ENCODE peak calls at places on chromosomes 7 and 10, in ten cellular contexts. O, M, Z, J, U, Q, K, Y, D and W are unnamed samples.

GRCh38 chr7:44395067-44395466 is 69.7 kb upstream of the CAMK2B start:
- DNase-seq in O (no peak), M (no peak), Z (no peak), J (no peak), U (peak; percentile 3), Q (no peak), K (no peak), Y (no peak), D (no peak), W (no peak)

GRCh38 chr7:149330914-149331567 is 69.0 kb downstream of the ZNF783 start:
- DNase-seq in O (no peak), M (no peak), Z (no peak), J (no peak), U (peak; percentile 48), Q (no peak), K (no peak), Y (no peak), D (no peak), W (no peak)

GRCh38 chr7:157991351-157991750 is 596.3 kb downstream of the PTPRN2 start:
- DNase-seq in O (no peak), M (no peak), Z (no peak), J (no peak), U (no peak), Q (no peak), K (no peak), Y (no peak), D (no peak), W (no peak)

GRCh38 chr10:88918506-88918905 is 34.1 kb downstream of the ACTA2 start:
- DNase-seq in O (no peak), M (no peak), Z (no peak), J (no peak), U (no peak), Q (no peak), K (no peak), Y (no peak), D (no peak), W (no peak)

GRCh38 chr7:18753972-18754610 is 258.5 kb downstream of the HDAC9 start:
- DNase-seq in O (no peak), M (no peak), Z (peak; percentile 95), J (no peak), U (no peak), Q (no peak), K (no peak), Y (no peak), D (no peak), W (peak; percentile 71)

GRCh38 chr7:48052748-48053147 is 17.4 kb downstream of the C7orf57 start:
- DNase-seq in O (no peak), M (peak; percentile 43), Z (peak; percentile 20), J (no peak), U (no peak), Q (no peak), K (no peak), Y (no peak), D (peak; percentile 19), W (no peak)

GRCh38 chr10:98446656-98447221 is at the start of gene HPS1:
- DNase-seq in O (peak; percentile 26), M (peak; percentile 91), Z (peak; percentile 93), J (no peak), U (peak; percentile 68), Q (peak; percentile 82), K (peak; percentile 61), Y (peak; percentile 84), D (peak; percentile 78), W (no peak)

GRCh38 chr10:48195803-48196202 is 78.7 kb downstream of the FRMPD2 start:
- DNase-seq in O (no peak), M (no peak), Z (no peak), J (no peak), U (no peak), Q (no peak), K (no peak), Y (no peak), D (no peak), W (no peak)

GRCh38 chr7:6385110-6385792 is 62.5 kb downstream of the DAGLB start:
- DNase-seq in O (no peak), M (peak; percentile 80), Z (peak; percentile 98), J (peak; percentile 90), U (no peak), Q (no peak), K (no peak), Y (no peak), D (no peak), W (peak; percentile 86)

GRCh38 chr10:115092555-115093285 is 445 bp upstream of the ATRNL1 start:
- DNase-seq in O (peak; percentile 63), M (peak; percentile 68), Z (peak; percentile 44), J (no peak), U (peak; percentile 65), Q (no peak), K (no peak), Y (peak; percentile 59), D (peak; percentile 10), W (no peak)

DNA sequence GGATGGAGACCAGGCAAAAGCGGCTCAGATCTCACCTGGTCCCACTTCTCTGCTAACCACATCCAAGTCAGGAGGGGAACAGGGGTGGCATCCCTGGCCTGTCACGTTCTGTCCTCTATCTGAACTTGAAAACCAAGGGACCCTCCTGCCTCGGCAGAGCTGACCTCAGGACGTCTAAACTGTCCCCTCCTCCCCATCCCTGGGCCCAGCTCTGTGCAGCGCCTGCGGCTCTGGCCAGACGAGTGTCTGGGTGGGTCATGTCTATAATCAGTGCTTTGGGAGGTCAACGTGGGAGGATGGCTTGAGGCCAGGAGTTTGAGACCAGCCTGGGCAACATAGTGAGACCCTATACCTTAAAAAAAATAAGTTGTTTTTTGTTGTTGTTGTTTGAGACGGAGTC is 70.0 kb upstream of the ZNF479 start:
- DNase-seq in O (no peak), M (no peak), Z (no peak), J (no peak), U (no peak), Q (no peak), K (no peak), Y (no peak), D (no peak), W (no peak)
- H3K9me3 ChIP-seq in O (no peaks in the 10 kb centered on the region), M (no peaks in the 10 kb centered on the region), Z (no peaks in the 10 kb centered on the region), J (peaks cover 5% of the 10 kb centered on the region), U (peaks cover 71% of the 10 kb centered on the region), Q (peaks cover 3% of the 10 kb centered on the region), K (peaks cover 25% of the 10 kb centered on the region), Y (peaks cover 32% of the 10 kb centered on the region), D (peaks cover 7% of the 10 kb centered on the region), W (peaks cover 66% of the 10 kb centered on the region)

GRCh38 chr10:131178521-131178920 is 133.0 kb downstream of the TCERG1L start:
- DNase-seq in O (no peak), M (no peak), Z (no peak), J (no peak), U (peak; percentile 12), Q (no peak), K (no peak), Y (no peak), D (no peak), W (no peak)
- H3K9me3 ChIP-seq in O (peaks cover 8% of the 10 kb centered on the region), M (no peaks in the 10 kb centered on the region), Z (no peaks in the 10 kb centered on the region), J (no peaks in the 10 kb centered on the region), U (no peaks in the 10 kb centered on the region), Q (no peaks in the 10 kb centered on the region), K (no peaks in the 10 kb centered on the region), Y (no peaks in the 10 kb centered on the region), D (no peaks in the 10 kb centered on the region), W (peaks cover 85% of the 10 kb centered on the region)

GRCh38 chr10:569961-570630 is 119.4 kb downstream of the DIP2C start:
- DNase-seq in O (no peak), M (no peak), Z (no peak), J (no peak), U (no peak), Q (no peak), K (no peak), Y (no peak), D (no peak), W (no peak)
- H3K9me3 ChIP-seq in O (peaks cover 20% of the 10 kb centered on the region), M (no peaks in the 10 kb centered on the region), Z (no peaks in the 10 kb centered on the region), J (no peaks in the 10 kb centered on the region), U (no peaks in the 10 kb centered on the region), Q (no peaks in the 10 kb centered on the region), K (no peaks in the 10 kb centered on the region), Y (no peaks in the 10 kb centered on the region), D (no peaks in the 10 kb centered on the region), W (peaks cover 22% of the 10 kb centered on the region)

GRCh38 chr7:41742619-41743018 is 39.7 kb upstream of the INHBA start:
- DNase-seq in O (no peak), M (no peak), Z (no peak), J (no peak), U (no peak), Q (no peak), K (no peak), Y (no peak), D (no peak), W (no peak)
- H3K9me3 ChIP-seq in O (peaks cover 11% of the 10 kb centered on the region), M (no peaks in the 10 kb centered on the region), Z (no peaks in the 10 kb centered on the region), J (no peaks in the 10 kb centered on the region), U (peaks cover 8% of the 10 kb centered on the region), Q (peaks cover 14% of the 10 kb centered on the region), K (peaks cover 11% of the 10 kb centered on the region), Y (peaks cover 5% of the 10 kb centered on the region), D (no peaks in the 10 kb centered on the region), W (peaks cover 9% of the 10 kb centered on the region)

GRCh38 chr7:70193514-70193913 is 595.2 kb downstream of the AUTS2 start:
- DNase-seq in O (no peak), M (peak; percentile 45), Z (peak; percentile 58), J (no peak), U (no peak), Q (no peak), K (no peak), Y (no peak), D (peak; percentile 34), W (no peak)
- H3K9me3 ChIP-seq in O (peaks cover 15% of the 10 kb centered on the region), M (no peaks in the 10 kb centered on the region), Z (no peaks in the 10 kb centered on the region), J (peaks cover 2% of the 10 kb centered on the region), U (no peaks in the 10 kb centered on the region), Q (no peaks in the 10 kb centered on the region), K (no peaks in the 10 kb centered on the region), Y (no peaks in the 10 kb centered on the region), D (no peaks in the 10 kb centered on the region), W (no peaks in the 10 kb centered on the region)

GRCh38 chr7:39663263-39663662 is 39.9 kb downstream of the RALA start:
- DNase-seq in O (no peak), M (no peak), Z (no peak), J (no peak), U (no peak), Q (no peak), K (no peak), Y (no peak), D (no peak), W (no peak)
- H3K9me3 ChIP-seq in O (peaks cover 37% of the 10 kb centered on the region), M (no peaks in the 10 kb centered on the region), Z (no peaks in the 10 kb centered on the region), J (no peaks in the 10 kb centered on the region), U (peaks cover 11% of the 10 kb centered on the region), Q (no peaks in the 10 kb centered on the region), K (no peaks in the 10 kb centered on the region), Y (peaks cover 6% of the 10 kb centered on the region), D (no peaks in the 10 kb centered on the region), W (peaks cover 8% of the 10 kb centered on the region)

DNA sequence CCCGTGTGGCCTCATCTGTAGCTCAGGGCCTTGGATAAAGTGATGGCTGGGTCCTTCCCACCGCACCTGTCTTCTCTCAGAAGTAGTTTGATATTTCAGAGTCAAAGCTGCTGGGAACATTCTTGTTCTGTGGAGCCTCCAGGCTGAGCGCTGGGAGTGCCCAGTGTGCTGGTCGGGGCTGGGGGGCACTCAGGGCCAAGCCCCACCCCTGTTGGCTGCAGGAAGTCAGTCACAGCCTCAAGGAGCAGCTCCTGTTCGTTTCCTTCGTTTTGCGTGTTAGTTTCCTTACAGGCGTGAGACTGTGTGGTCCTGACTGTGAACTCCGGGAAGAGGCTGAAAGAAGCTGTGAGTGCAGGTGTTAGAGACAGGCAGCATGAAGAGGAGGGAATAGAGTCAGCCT is 33.2 kb downstream of the POR start:
- DNase-seq in O (no peak), M (no peak), Z (no peak), J (no peak), U (no peak), Q (no peak), K (no peak), Y (no peak), D (no peak), W (no peak)
- H3K9me3 ChIP-seq in O (no peaks in the 10 kb centered on the region), M (no peaks in the 10 kb centered on the region), Z (no peaks in the 10 kb centered on the region), J (no peaks in the 10 kb centered on the region), U (no peaks in the 10 kb centered on the region), Q (no peaks in the 10 kb centered on the region), K (no peaks in the 10 kb centered on the region), Y (no peaks in the 10 kb centered on the region), D (no peaks in the 10 kb centered on the region), W (peaks cover 3% of the 10 kb centered on the region)